ENCODE peak calls at places on chromosomes 5 and 9, in five cellular contexts. S, O, T, R and A are unnamed samples. For H3K4me1, the result is how much of the 10 kb centered on the place peaks cover.

GRCh38 chr5:26690511-26690910 is 347.9 kb downstream of the CDH9 start:
- DNase-seq in S (no peak), R (no peak), O (no peak), T (no peak), A (no peak)

GRCh38 chr5:38603691-38604090 is 47.2 kb upstream of the LIFR start:
- DNase-seq in R (no peak), S (no peak), T (no peak), O (no peak), A (no peak)

GRCh38 chr9:10479172-10479571 is 133.6 kb downstream of the PTPRD start:
- DNase-seq in T (no peak), R (peak), O (peak), S (no peak), A (no peak)

GRCh38 chr5:108801776-108802175 is 54.1 kb downstream of the FER start:
- DNase-seq in R (peak), T (no peak), S (no peak), O (no peak), A (peak)

GRCh38 chr5:35963381-35963843 is 25.0 kb upstream of the CAPSL start:
- DNase-seq in S (no peak), O (peak), T (peak), R (peak), A (peak)

GRCh38 chr5:141703133-141703561 is 21.1 kb upstream of the ARAP3 start:
- DNase-seq in T (no peak), R (no peak), O (peak), S (no peak), A (no peak)

GRCh38 chr9:32348289-32348688 is 36.2 kb upstream of the ACO1 start:
- DNase-seq in S (no peak), O (no peak), R (no peak), T (no peak), A (no peak)

GRCh38 chr9:128552153-128552743 is at the start of gene SPTAN1:
- DNase-seq in S (peak), T (peak), R (peak), O (peak), A (peak)

GRCh38 chr5:53334431-53334941 is 145.9 kb upstream of the FST start:
- DNase-seq in O (no peak), R (no peak), S (no peak), T (no peak), A (peak)

GRCh38 chr5:19496056-19496455 is 491.9 kb downstream of the CDH18 start:
- DNase-seq in T (no peak), O (no peak), R (no peak), S (no peak), A (peak)

GRCh38 chr5:40365357-40366330 is 314.1 kb upstream of the PTGER4 start:
- DNase-seq in T (no peak), R (no peak), O (no peak), S (no peak), A (no peak)

GRCh38 chr9:34332370-34332964 is 3.1 kb downstream of the NUDT2 start:
- DNase-seq in S (no peak), R (peak), O (peak), T (no peak), A (peak)

GRCh38 chr9:13993482-13994267 is 320.3 kb downstream of the NFIB start:
- DNase-seq in T (no peak), R (no peak), O (no peak), S (no peak), A (no peak)

GRCh38 chr5:11494340-11494739 is 409.9 kb downstream of the CTNND2 start:
- DNase-seq in T (no peak), O (no peak), S (no peak), R (no peak), A (no peak)

GRCh38 chr9:81183763-81184162 is 505.6 kb downstream of the TLE1 start:
- DNase-seq in S (no peak), O (no peak), T (no peak), R (no peak), A (no peak)

GRCh38 chr5:111764019-111764418 is 7.0 kb upstream of the NREP start:
- DNase-seq in T (no peak), O (peak), R (no peak), S (no peak), A (no peak)

GRCh38 chr9:113677057-113677456 is 199.1 kb upstream of the ZNF618 start:
- DNase-seq in T (no peak), R (no peak), S (no peak), O (no peak), A (no peak)

GRCh38 chr9:96453625-96454024 is 3.7 kb downstream of the HABP4 start:
- DNase-seq in S (no peak), O (peak), T (no peak), R (peak), A (peak)

GRCh38 chr9:98075332-98075805 is 18.8 kb downstream of the NANS start:
- DNase-seq in O (peak), T (no peak), R (peak), S (no peak), A (peak)

GRCh38 chr5:109826426-109826825 is 136.7 kb downstream of the MAN2A1 start:
- DNase-seq in O (no peak), S (no peak), R (no peak), T (no peak), A (peak)

GRCh38 chr5:157575096-157575872 is at the start of gene ADAM19:
- DNase-seq in S (peak), T (no peak), R (peak), O (peak), A (peak)

GRCh38 chr5:139150359-139150999 is 47.7 kb downstream of the SIL1 start:
- DNase-seq in O (no peak), S (no peak), R (no peak), T (no peak), A (no peak)

GRCh38 chr9:91864372-91864771 is 85.7 kb downstream of the ROR2 start:
- DNase-seq in R (no peak), O (no peak), S (no peak), T (no peak), A (no peak)

GRCh38 chr9:110030632-110031031 is 177.3 kb downstream of the C9orf152 start:
- DNase-seq in S (no peak), R (peak), O (no peak), T (no peak), A (peak)

GRCh38 chr9:116661037-116661954 is 25.8 kb upstream of the TRIM32 start:
- DNase-seq in R (peak), O (peak), S (no peak), T (peak), A (peak)

GRCh38 chr5:41763096-41763495 is 107.1 kb downstream of the OXCT1 start:
- DNase-seq in R (no peak), S (no peak), T (no peak), O (no peak), A (peak)

GRCh38 chr5:179316961-179317360 is 28.3 kb downstream of the ADAMTS2 start:
- DNase-seq in T (no peak), R (no peak), S (peak), O (no peak), A (no peak)

GRCh38 chr5:33433303-33434255 is 7.2 kb upstream of the TARS1 start:
- DNase-seq in T (no peak), S (no peak), R (no peak), O (no peak), A (no peak)

GRCh38 chr9:79384506-79384905 is 187.3 kb upstream of the TLE4 start:
- DNase-seq in O (no peak), S (no peak), R (no peak), T (no peak), A (peak)

GRCh38 chr5:154857091-154857533 is 1.3 kb upstream of the CNOT8 start:
- DNase-seq in R (no peak), T (no peak), S (peak), O (peak), A (no peak)

GRCh38 chr5:178496661-178497060 is 93.5 kb downstream of the COL23A1 start:
- DNase-seq in S (no peak), T (no peak), R (no peak), O (no peak), A (no peak)

GRCh38 chr5:36854402-36855140 is 22.0 kb upstream of the NIPBL start:
- DNase-seq in R (no peak), O (peak), S (no peak), T (peak), A (no peak)

GRCh38 chr5:83688321-83688720 is 32.3 kb downstream of the HAPLN1 start:
- DNase-seq in S (no peak), T (no peak), O (no peak), R (no peak), A (no peak)

GRCh38 chr5:149073217-149073616 is 10.4 kb upstream of the SH3TC2 start:
- DNase-seq in S (no peak), O (no peak), T (no peak), R (peak), A (no peak)

GRCh38 chr5:150339165-150339564 is 18.3 kb upstream of the TCOF1 start:
- DNase-seq in S (no peak), T (no peak), R (no peak), O (no peak), A (no peak)

GRCh38 chr5:307306-307705 is 14.2 kb upstream of the AHRR start:
- DNase-seq in R (no peak), S (no peak), T (no peak), O (no peak), A (no peak)

GRCh38 chr9:4748612-4749011 is 7.6 kb upstream of the AK3 start:
- DNase-seq in S (no peak), R (no peak), T (no peak), O (no peak), A (no peak)

GRCh38 chr5:160467555-160468418 is 46.1 kb downstream of the PTTG1 start:
- DNase-seq in O (peak), T (peak), R (peak), S (peak), A (peak)

GRCh38 chr5:31346896-31347557 is 153.5 kb downstream of the CDH6 start:
- DNase-seq in T (no peak), S (no peak), O (no peak), R (no peak), A (no peak)
- H3K4me1 ChIP-seq in T (under half), S (under half), O (under half), R (under half), A (under half)

GRCh38 chr9:105637787-105638395 is 24.4 kb upstream of the TAL2 start:
- DNase-seq in R (no peak), T (no peak), S (no peak), O (peak), A (peak)
- TF ChIP-seq CTCF in R (peak), T (peak), S (peak), O (peak), A (peak)

DNA sequence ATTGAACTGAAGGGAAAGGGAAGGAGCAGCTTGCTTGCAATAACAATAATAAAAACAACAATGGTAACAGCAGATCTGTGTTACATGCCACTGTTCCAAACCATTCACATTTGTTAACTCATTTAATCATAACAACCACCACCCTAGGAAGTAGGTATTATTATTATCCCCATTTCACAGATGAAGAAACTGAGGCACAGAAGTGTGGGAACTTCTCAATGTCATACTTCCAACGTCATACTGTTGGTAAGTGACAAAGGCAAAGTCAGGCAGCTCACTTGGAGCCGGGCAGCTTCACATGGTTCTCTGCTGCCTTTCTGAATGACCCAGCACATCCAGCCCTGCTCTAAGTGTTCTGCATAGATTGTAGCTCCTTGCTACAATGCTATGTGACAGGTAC is 72.6 kb downstream of the FOXD1 start:
- DNase-seq in S (no peak), T (no peak), R (no peak), O (no peak), A (no peak)
- H3K4me1 ChIP-seq in S (under half), T (under half), R (under half), O (under half), A (half or more)

GRCh38 chr5:125485003-125485641 is 738.7 kb upstream of the ZNF608 start:
- DNase-seq in O (peak), S (peak), T (no peak), R (peak), A (peak)
- TF ChIP-seq CTCF in O (no peak), S (no peak), T (no peak), R (no peak), A (no peak)

GRCh38 chr9:112169368-112169767 is 5.7 kb downstream of the SUSD1 start:
- DNase-seq in R (no peak), O (no peak), T (no peak), S (no peak), A (peak)

GRCh38 chr9:112168197-112168596 is 6.9 kb downstream of the SUSD1 start:
- DNase-seq in O (no peak), T (no peak), R (no peak), S (no peak), A (no peak)

GRCh38 chr9:112170235-112170634 is 4.9 kb downstream of the SUSD1 start:
- DNase-seq in T (no peak), R (no peak), O (no peak), S (no peak), A (peak)

GRCh38 chr9:112162644-112163413 is 12.3 kb downstream of the SUSD1 start:
- DNase-seq in R (no peak), O (no peak), S (no peak), T (no peak), A (no peak)

DNA sequence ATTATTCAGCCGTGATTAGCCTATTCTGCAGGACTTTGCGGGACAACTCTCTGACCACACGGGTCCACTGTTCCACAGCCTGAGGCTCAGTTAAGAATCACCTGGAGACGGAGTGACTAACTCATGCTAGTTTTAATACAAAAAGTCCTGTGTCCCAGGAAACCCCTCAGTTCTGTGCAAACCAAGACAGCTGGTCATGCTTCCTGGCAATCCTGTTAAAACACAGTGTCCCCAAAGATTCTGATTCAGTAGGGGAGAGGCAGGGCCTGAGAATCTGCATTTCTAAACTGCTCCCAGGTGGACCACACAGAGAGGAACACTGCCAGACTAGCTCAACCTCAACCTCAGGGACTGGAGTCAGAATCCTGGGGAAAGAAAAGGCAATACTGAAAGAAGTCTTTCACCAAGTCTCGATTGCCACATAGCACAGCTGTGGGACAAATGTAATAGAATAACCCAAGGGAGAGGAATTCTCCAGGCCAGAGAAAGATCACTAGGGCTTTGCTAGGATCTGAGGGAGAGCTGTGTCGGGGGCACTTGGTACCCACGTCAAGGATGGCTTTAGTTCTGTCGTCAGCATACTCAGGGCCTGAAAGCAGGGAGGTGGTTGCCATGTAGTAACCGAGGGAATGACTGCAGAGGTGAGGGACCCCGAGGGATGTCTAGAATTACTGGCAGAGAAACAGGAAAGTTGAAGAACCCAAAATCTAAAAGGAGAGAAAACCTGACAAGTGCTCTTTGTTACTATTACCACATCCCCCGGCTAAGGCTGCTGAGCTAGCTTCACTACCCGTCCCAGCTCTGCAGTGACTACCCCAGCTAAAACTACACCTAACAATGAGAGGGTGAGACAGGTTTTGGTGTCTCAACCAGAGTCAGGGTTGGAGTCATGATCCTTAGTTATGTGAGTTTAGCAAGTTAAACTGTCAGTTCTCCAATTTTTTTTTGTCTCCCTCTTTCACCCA is 8.6 kb downstream of the SUSD1 start:
- DNase-seq in R (peak), T (no peak), O (peak), S (no peak), A (peak)
- H3K4me1 ChIP-seq in R (half or more), T (under half), O (under half), S (under half), A (under half)

DNA sequence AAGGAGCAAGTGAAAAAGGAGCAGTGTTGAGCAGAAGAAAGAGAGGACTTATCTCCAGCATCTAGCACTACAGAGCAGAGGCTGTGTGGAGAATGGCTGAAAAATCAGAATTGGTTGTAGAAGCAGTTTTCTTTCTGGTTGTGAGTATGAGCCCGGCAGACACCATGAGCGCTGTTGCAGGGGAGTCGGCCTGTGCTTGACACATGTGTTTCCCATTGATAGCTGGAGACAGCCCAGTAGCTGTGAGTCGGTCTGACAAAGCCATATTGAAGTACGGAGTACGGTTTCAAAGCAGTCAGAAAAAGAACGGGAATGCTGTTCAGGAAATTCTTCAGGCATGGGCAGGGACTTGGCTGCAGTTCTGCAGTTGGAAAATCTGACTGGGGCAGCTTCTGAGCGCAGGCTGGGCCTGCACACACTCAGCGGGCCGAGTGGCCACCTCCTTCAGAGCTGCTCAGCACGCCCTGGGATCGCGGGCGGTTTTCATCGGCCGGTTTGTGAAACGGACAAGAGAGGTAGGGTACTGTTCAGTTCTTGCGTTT is at the start of gene SGCD:
- DNase-seq in T (no peak), S (peak), O (peak), R (peak), A (no peak)
- TF ChIP-seq CTCF in T (no peak), S (no peak), O (no peak), R (no peak), A (no peak)

GRCh38 chr9:136109351-136110081 is 9.2 kb downstream of the TMEM250 start:
- DNase-seq in S (peak), O (peak), T (peak), R (peak), A (peak)

GRCh38 chr9:136108648-136109266 is 9.9 kb downstream of the TMEM250 start:
- DNase-seq in O (no peak), S (no peak), T (no peak), R (no peak), A (no peak)

GRCh38 chr9:136110082-136111061 is 8.3 kb downstream of the TMEM250 start:
- DNase-seq in R (no peak), S (no peak), T (peak), O (peak), A (no peak)

GRCh38 chr9:136107155-136107952 is 11.3 kb downstream of the TMEM250 start:
- DNase-seq in T (peak), R (no peak), O (peak), S (no peak), A (no peak)

DNA sequence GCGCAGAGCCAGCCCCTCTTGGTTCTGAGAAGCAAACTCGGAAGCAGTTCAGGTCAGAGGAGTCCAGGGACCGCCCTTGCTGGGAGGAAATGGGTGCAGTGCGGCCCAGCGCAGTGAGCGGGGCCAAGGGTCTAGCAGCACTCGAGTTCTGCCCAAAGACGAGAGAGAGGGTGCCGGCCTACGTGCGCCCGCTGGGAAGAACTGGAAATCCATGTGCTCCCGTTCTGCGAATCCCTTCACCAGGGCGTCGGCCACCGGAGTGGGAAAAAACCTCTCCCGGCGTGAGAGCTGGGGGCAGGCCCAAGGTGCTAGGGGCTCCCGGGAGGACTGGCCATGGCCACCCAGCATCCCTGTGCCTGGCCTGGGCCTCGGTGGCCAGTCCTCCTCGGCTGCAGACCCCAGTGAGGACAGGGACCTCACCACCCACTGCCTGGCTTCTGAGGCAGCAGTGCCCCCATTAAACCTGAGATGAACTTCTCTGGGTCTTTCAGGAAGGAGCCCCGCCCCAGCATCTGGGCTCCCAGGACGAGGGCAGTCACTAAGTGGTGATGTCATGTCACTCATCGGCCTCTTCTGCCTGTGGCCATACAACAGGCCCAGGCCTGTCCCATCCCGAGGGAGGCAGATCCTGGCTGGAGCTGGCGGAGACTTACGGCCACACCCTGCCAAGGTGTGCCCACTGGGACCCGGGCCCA is 10.6 kb downstream of the TMEM250 start:
- DNase-seq in T (peak), O (no peak), R (no peak), S (no peak), A (peak)
- H3K4me1 ChIP-seq in T (under half), O (half or more), R (under half), S (under half), A (under half)

GRCh38 chr5:72991394-72991793 is 35.6 kb downstream of the FCHO2 start:
- DNase-seq in O (no peak), T (no peak), R (no peak), S (no peak), A (peak)
- TF ChIP-seq CTCF in O (no peak), T (no peak), R (no peak), S (no peak), A (no peak)

GRCh38 chr5:73513996-73514395 is 15.8 kb downstream of the BTF3 start:
- DNase-seq in R (no peak), T (no peak), S (no peak), O (no peak), A (no peak)
- H3K4me1 ChIP-seq in R (under half), T (under half), S (under half), O (under half), A (under half)